ENCODE peak calls at places on chromosomes 5 and 9, in five cellular contexts. One of them, this sample, is unnamed.

GRCh38 chr5:151347364-151347763 is at the start of gene SLC36A2:
- DNase-seq in suprapubic skin: no peak
- DNase-seq in CD4-positive, alpha-beta T cell: no peak
- DNase-seq in astrocyte of the cerebellum: no peak
- DNase-seq in CD14-positive monocyte: no peak
- DNase-seq in this sample: no peak

GRCh38 chr5:168766038-168766700 is 187.0 kb upstream of the PANK3 start:
- DNase-seq in suprapubic skin: no peak
- DNase-seq in CD4-positive, alpha-beta T cell: no peak
- DNase-seq in astrocyte of the cerebellum: no peak
- DNase-seq in CD14-positive monocyte: no peak
- DNase-seq in this sample: no peak

GRCh38 chr5:146662229-146662628 is 146.2 kb upstream of the GPR151 start:
- DNase-seq in suprapubic skin: no peak
- DNase-seq in CD4-positive, alpha-beta T cell: no peak
- DNase-seq in astrocyte of the cerebellum: no peak
- DNase-seq in CD14-positive monocyte: no peak
- DNase-seq in this sample: no peak

GRCh38 chr9:36542355-36542754 is 30.3 kb upstream of the MELK start:
- DNase-seq in suprapubic skin: no peak
- DNase-seq in CD4-positive, alpha-beta T cell: no peak
- DNase-seq in astrocyte of the cerebellum: no peak
- DNase-seq in CD14-positive monocyte: no peak
- DNase-seq in this sample: no peak

GRCh38 chr9:115691097-115691496 is 462.5 kb upstream of the PAPPA start:
- DNase-seq in suprapubic skin: no peak
- DNase-seq in CD4-positive, alpha-beta T cell: no peak
- DNase-seq in astrocyte of the cerebellum: peak; percentile 89
- DNase-seq in CD14-positive monocyte: no peak
- DNase-seq in this sample: peak; percentile 98

GRCh38 chr5:179841621-179842020 is 17.0 kb downstream of the MRNIP start:
- DNase-seq in suprapubic skin: no peak
- DNase-seq in CD4-positive, alpha-beta T cell: no peak
- DNase-seq in astrocyte of the cerebellum: no peak
- DNase-seq in CD14-positive monocyte: no peak
- DNase-seq in this sample: no peak

GRCh38 chr9:4501147-4501507 is 10.9 kb downstream of the SLC1A1 start:
- DNase-seq in suprapubic skin: no peak
- DNase-seq in CD4-positive, alpha-beta T cell: no peak
- DNase-seq in astrocyte of the cerebellum: no peak
- DNase-seq in CD14-positive monocyte: no peak
- DNase-seq in this sample: no peak

GRCh38 chr5:158995694-158996173 is 104.0 kb downstream of the EBF1 start:
- DNase-seq in suprapubic skin: no peak
- DNase-seq in CD4-positive, alpha-beta T cell: no peak
- DNase-seq in astrocyte of the cerebellum: no peak
- DNase-seq in CD14-positive monocyte: no peak
- DNase-seq in this sample: no peak

GRCh38 chr9:5510360-5510931 is at the start of gene PDCD1LG2:
- DNase-seq in suprapubic skin: no peak
- DNase-seq in CD4-positive, alpha-beta T cell: no peak
- DNase-seq in astrocyte of the cerebellum: peak; percentile 65
- DNase-seq in CD14-positive monocyte: no peak
- DNase-seq in this sample: no peak

GRCh38 chr5:178212241-178213002 is 8.1 kb downstream of the HNRNPAB start:
- DNase-seq in suprapubic skin: no peak
- DNase-seq in CD4-positive, alpha-beta T cell: no peak
- DNase-seq in astrocyte of the cerebellum: no peak
- DNase-seq in CD14-positive monocyte: peak; percentile 16
- DNase-seq in this sample: no peak

GRCh38 chr9:120944434-120945125 is 18.0 kb upstream of the TRAF1 start:
- DNase-seq in suprapubic skin: no peak
- DNase-seq in CD4-positive, alpha-beta T cell: no peak
- DNase-seq in astrocyte of the cerebellum: no peak
- DNase-seq in CD14-positive monocyte: no peak
- DNase-seq in this sample: no peak

GRCh38 chr5:68749076-68749475 is 344.7 kb upstream of the SLC30A5 start:
- DNase-seq in suprapubic skin: no peak
- DNase-seq in CD4-positive, alpha-beta T cell: no peak
- DNase-seq in astrocyte of the cerebellum: no peak
- DNase-seq in CD14-positive monocyte: no peak
- DNase-seq in this sample: no peak

GRCh38 chr5:111618644-111619271 is 106.4 kb upstream of the STARD4 start:
- DNase-seq in suprapubic skin: no peak
- DNase-seq in CD4-positive, alpha-beta T cell: no peak
- DNase-seq in astrocyte of the cerebellum: no peak
- DNase-seq in CD14-positive monocyte: no peak
- DNase-seq in this sample: no peak

GRCh38 chr9:114236391-114237138 is 81.2 kb downstream of the COL27A1 start:
- DNase-seq in suprapubic skin: no peak
- DNase-seq in CD4-positive, alpha-beta T cell: no peak
- DNase-seq in astrocyte of the cerebellum: no peak
- DNase-seq in CD14-positive monocyte: no peak
- DNase-seq in this sample: no peak

GRCh38 chr5:9512452-9512851 is 33.4 kb downstream of the SEMA5A start:
- DNase-seq in suprapubic skin: no peak
- DNase-seq in CD4-positive, alpha-beta T cell: no peak
- DNase-seq in astrocyte of the cerebellum: peak; percentile 56
- DNase-seq in CD14-positive monocyte: no peak
- DNase-seq in this sample: no peak

GRCh38 chr5:116575635-116576042 is 1.0 kb upstream of the SEMA6A start:
- DNase-seq in suprapubic skin: no peak
- DNase-seq in CD4-positive, alpha-beta T cell: no peak
- DNase-seq in astrocyte of the cerebellum: no peak
- DNase-seq in CD14-positive monocyte: no peak
- DNase-seq in this sample: no peak

GRCh38 chr9:15250013-15250412 is 57.0 kb downstream of the TTC39B start:
- DNase-seq in suprapubic skin: no peak
- DNase-seq in CD4-positive, alpha-beta T cell: no peak
- DNase-seq in astrocyte of the cerebellum: no peak
- DNase-seq in CD14-positive monocyte: no peak
- DNase-seq in this sample: no peak

GRCh38 chr5:122310886-122311285 is 1.2 kb upstream of the SNCAIP start:
- DNase-seq in suprapubic skin: no peak
- DNase-seq in CD4-positive, alpha-beta T cell: no peak
- DNase-seq in astrocyte of the cerebellum: no peak
- DNase-seq in CD14-positive monocyte: no peak
- DNase-seq in this sample: no peak

GRCh38 chr5:180492226-180492903 is 1.8 kb upstream of the CNOT6 start:
- DNase-seq in suprapubic skin: no peak
- DNase-seq in CD4-positive, alpha-beta T cell: no peak
- DNase-seq in astrocyte of the cerebellum: no peak
- DNase-seq in CD14-positive monocyte: no peak
- DNase-seq in this sample: no peak

GRCh38 chr5:147892696-147893296 is 13.5 kb downstream of the C5orf46 start:
- DNase-seq in suprapubic skin: no peak
- DNase-seq in CD4-positive, alpha-beta T cell: no peak
- DNase-seq in astrocyte of the cerebellum: no peak
- DNase-seq in CD14-positive monocyte: no peak
- DNase-seq in this sample: no peak

GRCh38 chr9:121050128-121050988 is at the start of gene C5:
- DNase-seq in suprapubic skin: no peak
- DNase-seq in CD4-positive, alpha-beta T cell: no peak
- DNase-seq in astrocyte of the cerebellum: no peak
- DNase-seq in CD14-positive monocyte: no peak
- DNase-seq in this sample: no peak

GRCh38 chr5:170792878-170793277 is 9.4 kb downstream of the GABRP start:
- DNase-seq in suprapubic skin: no peak
- DNase-seq in CD4-positive, alpha-beta T cell: no peak
- DNase-seq in astrocyte of the cerebellum: no peak
- DNase-seq in CD14-positive monocyte: no peak
- DNase-seq in this sample: no peak

GRCh38 chr9:70136632-70137031 is 93.0 kb downstream of the MAMDC2 start:
- DNase-seq in suprapubic skin: no peak
- DNase-seq in CD4-positive, alpha-beta T cell: no peak
- DNase-seq in astrocyte of the cerebellum: no peak
- DNase-seq in CD14-positive monocyte: no peak
- DNase-seq in this sample: no peak

GRCh38 chr9:92614763-92615441 is 55.0 kb downstream of the IPPK start:
- DNase-seq in suprapubic skin: no peak
- DNase-seq in CD4-positive, alpha-beta T cell: no peak
- DNase-seq in astrocyte of the cerebellum: no peak
- DNase-seq in CD14-positive monocyte: no peak
- DNase-seq in this sample: no peak

GRCh38 chr9:110875275-110875674 is 163.0 kb downstream of the LPAR1 start:
- DNase-seq in suprapubic skin: peak; percentile 73
- DNase-seq in CD4-positive, alpha-beta T cell: no peak
- DNase-seq in astrocyte of the cerebellum: no peak
- DNase-seq in CD14-positive monocyte: peak; percentile 55
- DNase-seq in this sample: no peak

GRCh38 chr9:105932276-105932675 is 237.9 kb downstream of the TMEM38B start:
- DNase-seq in suprapubic skin: no peak
- DNase-seq in CD4-positive, alpha-beta T cell: no peak
- DNase-seq in astrocyte of the cerebellum: no peak
- DNase-seq in CD14-positive monocyte: no peak
- DNase-seq in this sample: no peak

GRCh38 chr5:65992630-65993029 is 66.3 kb downstream of the ERBIN start:
- DNase-seq in suprapubic skin: no peak
- DNase-seq in CD4-positive, alpha-beta T cell: no peak
- DNase-seq in astrocyte of the cerebellum: no peak
- DNase-seq in CD14-positive monocyte: no peak
- DNase-seq in this sample: no peak

GRCh38 chr9:102049586-102050246 is 311.3 kb upstream of the GRIN3A start:
- DNase-seq in suprapubic skin: no peak
- DNase-seq in CD4-positive, alpha-beta T cell: no peak
- DNase-seq in astrocyte of the cerebellum: no peak
- DNase-seq in CD14-positive monocyte: no peak
- DNase-seq in this sample: no peak

GRCh38 chr9:22005083-22005699 is 3.9 kb downstream of the CDKN2B start:
- DNase-seq in suprapubic skin: peak; percentile 48
- DNase-seq in CD4-positive, alpha-beta T cell: no peak
- DNase-seq in astrocyte of the cerebellum: no peak
- DNase-seq in CD14-positive monocyte: no peak
- DNase-seq in this sample: no peak
- TF ChIP-seq CTCF in suprapubic skin: no peak
- TF ChIP-seq CTCF in CD4-positive, alpha-beta T cell: no peak
- TF ChIP-seq CTCF in astrocyte of the cerebellum: peak; percentile 31
- TF ChIP-seq CTCF in CD14-positive monocyte: no peak
- TF ChIP-seq CTCF in this sample: no peak

GRCh38 chr5:135642934-135643333 is 64.1 kb upstream of the CXCL14 start:
- DNase-seq in suprapubic skin: no peak
- DNase-seq in CD4-positive, alpha-beta T cell: no peak
- DNase-seq in astrocyte of the cerebellum: no peak
- DNase-seq in CD14-positive monocyte: no peak
- DNase-seq in this sample: no peak

GRCh38 chr5:135644196-135644766 is 65.5 kb upstream of the CXCL14 start:
- DNase-seq in suprapubic skin: no peak
- DNase-seq in CD4-positive, alpha-beta T cell: no peak
- DNase-seq in astrocyte of the cerebellum: no peak
- DNase-seq in CD14-positive monocyte: no peak
- DNase-seq in this sample: no peak

GRCh38 chr5:135645336-135645735 is 66.5 kb upstream of the CXCL14 start:
- DNase-seq in suprapubic skin: peak; percentile 76
- DNase-seq in CD4-positive, alpha-beta T cell: no peak
- DNase-seq in astrocyte of the cerebellum: no peak
- DNase-seq in CD14-positive monocyte: no peak
- DNase-seq in this sample: no peak

GRCh38 chr5:135645781-135646180 is 67.0 kb upstream of the CXCL14 start:
- DNase-seq in suprapubic skin: no peak
- DNase-seq in CD4-positive, alpha-beta T cell: no peak
- DNase-seq in astrocyte of the cerebellum: no peak
- DNase-seq in CD14-positive monocyte: no peak
- DNase-seq in this sample: no peak

DNA sequence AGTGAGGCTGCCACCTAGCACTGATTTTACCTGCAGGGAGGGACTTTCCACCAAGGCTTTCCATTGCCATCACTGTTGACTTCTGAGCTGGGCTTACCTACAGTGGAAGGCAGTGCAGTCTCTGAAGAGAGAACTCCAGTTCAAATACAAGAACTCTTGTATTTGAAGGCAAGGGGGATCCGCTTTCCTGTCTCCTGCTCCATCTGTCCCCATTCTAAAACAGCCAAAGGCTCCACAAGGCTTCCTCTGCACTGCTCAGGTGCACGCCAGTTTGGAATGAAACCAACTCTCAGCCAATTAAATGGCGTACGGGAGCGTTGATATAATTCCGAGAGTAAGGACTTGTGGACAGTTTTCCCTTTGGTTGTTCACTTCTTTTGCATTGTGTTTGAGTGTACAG is 66.0 kb upstream of the CXCL14 start:
- DNase-seq in suprapubic skin: no peak
- DNase-seq in CD4-positive, alpha-beta T cell: no peak
- DNase-seq in astrocyte of the cerebellum: no peak
- DNase-seq in CD14-positive monocyte: no peak
- DNase-seq in this sample: no peak
- TF ChIP-seq CTCF in suprapubic skin: no peak
- TF ChIP-seq CTCF in CD4-positive, alpha-beta T cell: no peak
- TF ChIP-seq CTCF in astrocyte of the cerebellum: no peak
- TF ChIP-seq CTCF in CD14-positive monocyte: no peak
- TF ChIP-seq CTCF in this sample: no peak

DNA sequence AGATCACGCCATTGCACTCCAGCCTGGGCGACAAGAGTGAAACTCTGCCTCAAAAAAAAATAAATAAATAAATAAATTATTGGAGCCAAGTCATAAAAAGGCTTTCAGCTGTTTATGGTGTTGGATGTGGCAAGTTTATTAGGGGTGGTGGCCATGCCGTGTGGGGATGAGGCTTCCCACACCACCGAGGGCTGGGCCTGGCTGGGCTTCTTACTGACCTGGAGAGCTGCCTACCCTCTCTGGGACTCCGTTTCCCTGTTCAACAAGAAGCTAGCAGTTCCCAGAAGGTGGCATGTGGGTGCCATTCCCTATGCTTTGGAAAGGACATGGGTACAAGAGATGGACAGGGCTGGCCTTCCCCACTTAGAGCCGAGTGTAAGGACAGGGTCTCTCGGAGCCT is 22.6 kb downstream of the GPRIN1 start:
- DNase-seq in suprapubic skin: no peak
- DNase-seq in CD4-positive, alpha-beta T cell: no peak
- DNase-seq in astrocyte of the cerebellum: no peak
- DNase-seq in CD14-positive monocyte: no peak
- DNase-seq in this sample: no peak
- TF ChIP-seq CTCF in suprapubic skin: no peak
- TF ChIP-seq CTCF in CD4-positive, alpha-beta T cell: no peak
- TF ChIP-seq CTCF in astrocyte of the cerebellum: no peak
- TF ChIP-seq CTCF in CD14-positive monocyte: no peak
- TF ChIP-seq CTCF in this sample: no peak

DNA sequence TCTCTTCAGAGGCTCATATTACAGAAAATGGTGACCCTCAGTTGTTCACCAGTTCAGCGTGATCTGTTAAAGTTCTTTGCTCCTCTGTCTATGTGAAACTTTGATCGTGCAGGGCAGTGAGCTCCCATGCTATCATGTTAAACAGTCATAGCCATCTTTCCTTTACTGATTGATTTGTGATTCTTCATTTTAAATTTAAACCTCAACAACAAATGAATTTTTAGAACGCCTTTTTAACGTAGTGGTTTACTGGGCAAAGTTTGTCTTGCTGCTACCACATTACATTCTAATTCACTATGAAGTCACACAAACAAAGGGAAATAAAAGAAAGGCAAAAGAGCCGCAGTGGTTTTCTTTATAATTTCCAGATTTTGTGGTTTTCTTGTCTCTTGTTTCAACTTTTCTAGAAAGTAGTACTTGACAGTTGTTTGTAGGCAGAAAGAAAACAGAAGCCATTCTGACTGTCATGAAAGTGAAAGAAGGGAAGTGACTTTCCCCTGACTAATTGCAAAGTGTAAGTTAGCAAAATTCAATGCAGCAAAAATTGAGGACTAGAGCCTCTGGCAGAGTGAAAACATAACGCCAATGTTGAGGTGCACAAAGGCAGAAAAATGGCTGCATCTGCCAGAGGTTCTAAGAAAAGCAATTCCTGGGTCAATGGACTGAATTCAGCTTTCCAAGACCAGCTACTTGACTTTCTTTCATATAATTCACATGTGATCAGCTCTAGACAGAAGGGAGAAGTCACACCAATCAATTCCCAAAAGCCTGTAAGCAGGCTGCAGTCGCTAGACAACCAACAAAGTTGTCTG is 7.0 kb upstream of the IFNA6 start:
- DNase-seq in suprapubic skin: no peak
- DNase-seq in CD4-positive, alpha-beta T cell: no peak
- DNase-seq in astrocyte of the cerebellum: no peak
- DNase-seq in CD14-positive monocyte: no peak
- DNase-seq in this sample: no peak
- TF ChIP-seq CTCF in suprapubic skin: no peak
- TF ChIP-seq CTCF in CD4-positive, alpha-beta T cell: no peak
- TF ChIP-seq CTCF in astrocyte of the cerebellum: no peak
- TF ChIP-seq CTCF in CD14-positive monocyte: no peak
- TF ChIP-seq CTCF in this sample: no peak